ENCODE peak calls at places on chromosome 11, in seven cellular contexts. G is GM23338, X is SK-N-SH, J is progenitor cell of endocrine pancreas, Z is GM12865, V is NB4, K is RWPE1. P is an unnamed sample.

GRCh38 chr11:27328602-27329001 is 34.4 kb downstream of the CCDC34 start:
- DNase-seq in G (peak), J (no peak), X (no peak), Z (no peak), V (no peak), K (no peak), P (no peak)

GRCh38 chr11:120248551-120249278 is 8.8 kb downstream of the POU2F3 start:
- DNase-seq in K (peak), J (no peak), Z (peak), V (peak), G (no peak), X (no peak), P (no peak)

GRCh38 chr11:120335928-120336640 is at the start of gene ARHGEF12:
- DNase-seq in V (no peak), J (peak), G (peak), K (peak), X (peak), Z (peak), P (peak)

GRCh38 chr11:61066645-61067044 is 35.6 kb upstream of the CD5 start:
- DNase-seq in G (no peak), K (no peak), X (no peak), J (no peak), V (no peak), Z (no peak), P (peak)

GRCh38 chr11:126305699-126306098 is 1.8 kb downstream of the DCPS start:
- DNase-seq in J (no peak), V (no peak), X (no peak), K (no peak), Z (peak), G (no peak), P (no peak)

GRCh38 chr11:47986742-47987141 is 6.4 kb downstream of the PTPRJ start:
- DNase-seq in J (no peak), X (no peak), Z (no peak), G (no peak), V (no peak), K (no peak), P (no peak)

GRCh38 chr11:74123008-74123448 is 47.8 kb downstream of the C2CD3 start:
- DNase-seq in K (no peak), X (peak), Z (no peak), V (no peak), G (peak), J (no peak), P (no peak)

GRCh38 chr11:32635819-32636218 is 52.2 kb downstream of the EIF3M start:
- DNase-seq in J (no peak), Z (no peak), X (no peak), G (no peak), K (no peak), V (no peak), P (no peak)

GRCh38 chr11:19670030-19670761 is 42.4 kb upstream of the NAV2 start:
- DNase-seq in V (no peak), J (no peak), K (no peak), Z (no peak), G (peak), X (no peak), P (no peak)

GRCh38 chr11:72696866-72697428 is 22.7 kb upstream of the PDE2A start:
- DNase-seq in J (no peak), K (no peak), Z (no peak), V (no peak), X (no peak), G (peak), P (no peak)

GRCh38 chr11:24704716-24705115 is 207.9 kb downstream of the LUZP2 start:
- DNase-seq in Z (no peak), G (no peak), J (no peak), V (no peak), K (no peak), X (no peak), P (no peak)

GRCh38 chr11:111308140-111308539 is 9.8 kb downstream of the POU2AF3 start:
- DNase-seq in V (no peak), K (no peak), G (no peak), J (no peak), X (no peak), Z (no peak), P (no peak)

GRCh38 chr11:65219930-65220213 is 38.1 kb downstream of the CAPN1 start:
- DNase-seq in V (no peak), Z (no peak), K (no peak), G (no peak), X (no peak), J (no peak), P (no peak)

GRCh38 chr11:132451942-132452601 is 1080.2 kb downstream of the OPCML start:
- DNase-seq in V (no peak), K (no peak), J (no peak), G (peak), X (no peak), Z (no peak), P (no peak)

GRCh38 chr11:70519117-70519516 is 120.8 kb downstream of the CTTN start:
- DNase-seq in J (no peak), V (no peak), Z (peak), G (no peak), K (no peak), X (no peak), P (no peak)

GRCh38 chr11:46069595-46069994 is 51.7 kb downstream of the PHF21A start:
- DNase-seq in V (no peak), J (no peak), X (no peak), K (no peak), G (no peak), Z (no peak), P (no peak)

GRCh38 chr11:85582111-85582510 is 45.0 kb downstream of the DLG2 start:
- DNase-seq in X (no peak), G (no peak), J (no peak), Z (no peak), K (no peak), V (no peak), P (no peak)

GRCh38 chr11:28834877-28835276 is 726.7 kb downstream of the METTL15 start:
- DNase-seq in J (no peak), K (peak), V (no peak), G (peak), X (no peak), Z (no peak), P (no peak)

GRCh38 chr11:58616594-58616993 is 5.9 kb upstream of the CNTF start:
- DNase-seq in X (no peak), V (no peak), J (no peak), K (peak), G (no peak), Z (no peak), P (no peak)

GRCh38 chr11:131977231-131977630 is 606.8 kb downstream of the NTM start:
- DNase-seq in K (peak), J (no peak), G (peak), X (no peak), Z (no peak), V (no peak), P (no peak)

GRCh38 chr11:122784325-122785155 is 53.8 kb upstream of the CRTAM start:
- DNase-seq in K (peak), J (no peak), X (no peak), V (no peak), G (no peak), Z (no peak), P (no peak)

DNA sequence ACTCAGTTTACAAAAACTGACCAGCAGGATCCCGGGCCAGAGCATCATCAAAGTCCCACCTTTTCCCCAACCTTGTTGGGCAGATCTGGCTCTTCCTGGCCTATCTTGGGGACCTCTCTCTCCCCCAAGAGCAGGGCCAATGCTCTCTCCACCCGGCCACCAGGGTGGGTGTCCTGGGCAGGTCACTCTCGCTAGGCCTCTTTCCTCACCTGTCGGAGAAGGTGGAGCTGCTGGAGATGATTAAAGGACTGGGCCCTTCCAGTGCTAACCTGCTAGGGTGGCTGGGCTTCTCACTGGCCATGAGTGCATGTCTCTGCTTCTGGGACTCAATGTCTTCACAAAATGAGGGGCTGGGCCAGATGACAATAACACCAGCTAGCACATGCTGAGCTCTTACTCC is 2.9 kb upstream of the CAPN5 start:
- DNase-seq in Z (no peak), K (no peak), G (no peak), V (no peak), X (no peak), J (no peak), P (peak)
- TF ChIP-seq CTCF in Z (no peak), K (no peak), G (no peak), V (no peak), X (no peak), J (no peak), P (no peak)

DNA sequence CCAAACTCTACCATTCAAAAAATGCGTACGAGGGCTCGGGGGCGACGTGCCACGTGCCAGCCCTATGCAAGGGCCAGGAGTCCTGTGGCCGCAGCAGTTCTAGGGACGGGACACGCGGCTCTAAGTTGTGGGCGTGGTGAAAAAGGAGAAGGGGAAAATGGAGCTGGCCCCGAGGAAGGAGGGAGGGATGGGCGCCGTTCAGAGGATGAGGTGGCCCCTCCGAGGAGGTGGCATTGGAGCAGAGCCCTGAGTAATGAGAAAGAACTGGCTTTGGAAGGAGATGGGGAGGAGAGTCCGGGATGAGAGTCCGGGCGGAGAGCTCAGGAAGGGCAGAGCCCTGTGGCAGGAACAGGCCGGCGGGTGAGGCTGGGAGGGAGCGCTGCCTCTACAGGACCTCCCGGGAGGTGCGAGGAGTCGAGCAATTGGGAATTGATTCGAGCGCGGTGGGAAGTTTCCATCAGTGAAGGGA is 21.0 kb downstream of the OTUB1 start:
- DNase-seq in Z (no peak), V (no peak), J (no peak), K (no peak), G (peak), X (peak), P (no peak)
- TF ChIP-seq CTCF in Z (no peak), V (no peak), J (no peak), K (peak), G (no peak), X (peak), P (no peak)

GRCh38 chr11:35553021-35553420 is 27.6 kb upstream of the PAMR1 start:
- DNase-seq in G (no peak), J (no peak), K (no peak), X (no peak), V (no peak), Z (no peak), P (no peak)

GRCh38 chr11:35558468-35558867 is 33.1 kb upstream of the PAMR1 start:
- DNase-seq in X (no peak), Z (no peak), V (no peak), K (no peak), J (no peak), G (no peak), P (no peak)

GRCh38 chr11:35553831-35554230 is 28.4 kb upstream of the PAMR1 start:
- DNase-seq in X (no peak), J (no peak), Z (no peak), V (no peak), G (no peak), K (no peak), P (no peak)

GRCh38 chr11:35555238-35555887 is 29.9 kb upstream of the PAMR1 start:
- DNase-seq in X (no peak), K (no peak), J (no peak), Z (no peak), G (no peak), V (no peak), P (no peak)

GRCh38 chr11:35554491-35555237 is 29.2 kb upstream of the PAMR1 start:
- DNase-seq in V (no peak), X (no peak), G (peak), J (no peak), K (no peak), Z (no peak), P (no peak)
- TF ChIP-seq CTCF in V (no peak), X (peak), G (peak), J (peak), K (no peak), Z (no peak), P (peak)

GRCh38 chr11:9825315-9825714 is 161.4 kb downstream of the SWAP70 start:
- DNase-seq in K (peak), X (no peak), Z (no peak), V (no peak), J (no peak), G (no peak), P (no peak)
- TF ChIP-seq CTCF in K (no peak), X (no peak), Z (no peak), V (no peak), J (no peak), G (no peak), P (no peak)

GRCh38 chr11:107757661-107758060 is 45.8 kb upstream of the SLN start:
- DNase-seq in G (peak), J (no peak), Z (no peak), V (no peak), K (no peak), X (no peak), P (no peak)
- TF ChIP-seq CTCF in G (peak), J (no peak), Z (no peak), V (peak), K (no peak), X (no peak), P (peak)

GRCh38 chr11:130103296-130103814 is 33.7 kb downstream of the APLP2 start:
- DNase-seq in K (peak), G (no peak), X (peak), Z (no peak), J (no peak), V (peak), P (no peak)
- TF ChIP-seq CTCF in K (no peak), G (no peak), X (no peak), Z (no peak), J (no peak), V (no peak), P (no peak)